ENCODE peak calls at places on chromosomes 3 and 15, in nine cellular contexts. R is left lung, B is testis, Y is body of pancreas, L is fibroblast of lung, V is tibial artery, F is IMR-90, W is pancreas, T is OCI-LY7. J is an unnamed sample.

GRCh38 chr3:32500880-32501784 is 1.5 kb downstream of the CMTM6 start:
- DNase-seq in R (peak; percentile 52), B (no peak), Y (no peak), L (no peak), V (no peak), F (no peak), W (no peak), T (peak; percentile 28), J (peak; percentile 72)

GRCh38 chr3:173395073-173395411 is 2.5 kb upstream of the NLGN1 start:
- DNase-seq in R (peak; percentile 33), B (no peak), Y (peak; percentile 35), L (peak; percentile 73), V (no peak), F (no peak), W (peak; percentile 42), T (no peak), J (no peak)

GRCh38 chr3:61927332-61927731 is 366.0 kb downstream of the PTPRG start:
- DNase-seq in R (peak; percentile 69), B (peak; percentile 82), Y (peak; percentile 39), L (peak; percentile 93), V (peak; percentile 73), F (peak; percentile 77), W (peak; percentile 23), T (no peak), J (no peak)

GRCh38 chr15:57019496-57020160 is 101.2 kb downstream of the TCF12 start:
- DNase-seq in R (no peak), B (no peak), Y (no peak), L (peak; percentile 33), V (peak; percentile 49), F (no peak), W (no peak), T (no peak), J (no peak)

GRCh38 chr3:160159806-160160205 is 65.4 kb upstream of the C3orf80 start:
- DNase-seq in R (no peak), B (no peak), Y (no peak), L (no peak), V (no peak), F (no peak), W (no peak), T (no peak), J (no peak)

GRCh38 chr15:75123395-75123794 is 78.3 kb upstream of the C15orf39 start:
- DNase-seq in R (peak; percentile 22), B (no peak), Y (no peak), L (peak; percentile 85), V (no peak), F (peak; percentile 72), W (no peak), T (no peak), J (no peak)

GRCh38 chr3:108407858-108408257 is 102.5 kb downstream of the MYH15 start:
- DNase-seq in R (no peak), B (no peak), Y (no peak), L (no peak), V (no peak), F (no peak), W (no peak), T (peak; percentile 11), J (no peak)

GRCh38 chr15:78726870-78727551 is 84.3 kb downstream of the ADAMTS7 start:
- DNase-seq in R (no peak), B (peak; percentile 63), Y (peak; percentile 58), L (no peak), V (no peak), F (no peak), W (peak; percentile 45), T (peak; percentile 78), J (no peak)

GRCh38 chr3:79729096-79729495 is 38.7 kb downstream of the ROBO1 start:
- DNase-seq in R (no peak), B (peak; percentile 43), Y (peak; percentile 32), L (peak; percentile 56), V (no peak), F (no peak), W (no peak), T (no peak), J (no peak)

GRCh38 chr3:157132936-157133335 is 27.0 kb downstream of the CCNL1 start:
- DNase-seq in R (no peak), B (no peak), Y (peak; percentile 31), L (no peak), V (no peak), F (no peak), W (no peak), T (no peak), J (peak; percentile 63)

GRCh38 chr3:157133434-157134320 is 26.3 kb downstream of the CCNL1 start:
- DNase-seq in R (no peak), B (no peak), Y (no peak), L (no peak), V (no peak), F (no peak), W (no peak), T (no peak), J (no peak)

GRCh38 chr3:157136647-157137387 is 23.1 kb downstream of the CCNL1 start:
- DNase-seq in R (peak; percentile 74), B (no peak), Y (peak; percentile 82), L (peak; percentile 72), V (peak; percentile 27), F (peak; percentile 52), W (peak; percentile 65), T (no peak), J (no peak)

GRCh38 chr3:157134620-157135191 is 25.2 kb downstream of the CCNL1 start:
- DNase-seq in R (no peak), B (no peak), Y (peak; percentile 88), L (peak; percentile 58), V (peak; percentile 77), F (no peak), W (peak; percentile 79), T (no peak), J (no peak)

GRCh38 chr3:157135671-157136396 is 24.1 kb downstream of the CCNL1 start:
- DNase-seq in R (no peak), B (peak; percentile 56), Y (peak; percentile 45), L (peak; percentile 86), V (peak; percentile 60), F (peak; percentile 72), W (no peak), T (no peak), J (no peak)
- TF ChIP-seq CTCF in R (no peak), B (no peak), Y (peak; percentile 43), L (no peak), V (no peak), F (peak; percentile 38), W (no peak), T (no peak), J (no peak)

GRCh38 chr3:58077586-58078285 is 69.5 kb downstream of the FLNB start:
- DNase-seq in R (no peak), B (no peak), Y (no peak), L (no peak), V (no peak), F (no peak), W (no peak), T (no peak), J (no peak)
- H3K36me3 ChIP-seq in R (no peaks in the 10 kb centered on the region), B (no peaks in the 10 kb centered on the region), Y (peaks cover 16% of the 10 kb centered on the region), L (peaks cover 2% of the 10 kb centered on the region), V (peaks cover 48% of the 10 kb centered on the region), F (peaks cover 25% of the 10 kb centered on the region), W (peaks cover 15% of the 10 kb centered on the region), T (peaks cover 30% of the 10 kb centered on the region), J (peaks cover 15% of the 10 kb centered on the region)

GRCh38 chr3:120659834-120660233 is 22.2 kb downstream of the HGD start:
- DNase-seq in R (no peak), B (no peak), Y (no peak), L (no peak), V (no peak), F (no peak), W (no peak), T (no peak), J (no peak)
- TF ChIP-seq CTCF in R (no peak), B (no peak), Y (no peak), L (no peak), V (no peak), F (no peak), W (no peak), T (no peak), J (no peak)

GRCh38 chr3:105844713-105845112 is 24.1 kb downstream of the CBLB start:
- DNase-seq in R (no peak), B (no peak), Y (no peak), L (no peak), V (no peak), F (no peak), W (no peak), T (no peak), J (no peak)

GRCh38 chr3:105842449-105842848 is 26.4 kb downstream of the CBLB start:
- DNase-seq in R (no peak), B (no peak), Y (no peak), L (no peak), V (no peak), F (no peak), W (no peak), T (no peak), J (no peak)

GRCh38 chr3:105845488-105845887 is 23.3 kb downstream of the CBLB start:
- DNase-seq in R (no peak), B (peak; percentile 53), Y (no peak), L (no peak), V (no peak), F (no peak), W (no peak), T (no peak), J (no peak)

GRCh38 chr3:105842943-105843342 is 25.9 kb downstream of the CBLB start:
- DNase-seq in R (no peak), B (no peak), Y (no peak), L (peak; percentile 53), V (no peak), F (peak; percentile 62), W (no peak), T (no peak), J (no peak)

GRCh38 chr3:105843895-105844500 is 24.8 kb downstream of the CBLB start:
- DNase-seq in R (no peak), B (no peak), Y (no peak), L (no peak), V (no peak), F (no peak), W (no peak), T (no peak), J (no peak)
- H3K36me3 ChIP-seq in R (no peaks in the 10 kb centered on the region), B (no peaks in the 10 kb centered on the region), Y (no peaks in the 10 kb centered on the region), L (no peaks in the 10 kb centered on the region), V (peaks cover 7% of the 10 kb centered on the region), F (no peaks in the 10 kb centered on the region), W (no peaks in the 10 kb centered on the region), T (peaks cover 12% of the 10 kb centered on the region), J (no peaks in the 10 kb centered on the region)